ENCODE peak calls at places on chromosomes 4 and X, in six cellular contexts. L, M, V, N, K and H are unnamed samples.

GRCh38 chr4:1329408-1330371 is 17.3 kb upstream of the UVSSA start:
- DNase-seq in L (no peak), M (no peak), V (no peak), N (no peak), K (no peak), H (no peak)

GRCh38 chrX:39331062-39331704 is 529.9 kb downstream of the MID1IP1 start:
- DNase-seq in L (no peak), M (no peak), V (no peak), N (no peak), K (no peak), H (peak; percentile 63)

GRCh38 chr4:80592950-80593349 is 257.4 kb downstream of the CFAP299 start:
- DNase-seq in L (no peak), M (no peak), V (no peak), N (no peak), K (no peak), H (peak; percentile 4)

GRCh38 chr4:144575181-144575580 is 70.8 kb upstream of the HHIP start:
- DNase-seq in L (peak; percentile 48), M (no peak), V (no peak), N (no peak), K (no peak), H (peak; percentile 8)

GRCh38 chrX:74372272-74372671 is 49.0 kb upstream of the SLC16A2 start:
- DNase-seq in L (no peak), M (no peak), V (no peak), N (no peak), K (no peak), H (no peak)

GRCh38 chr4:47425628-47426027 is 37.9 kb downstream of the COMMD8 start:
- DNase-seq in L (no peak), M (no peak), V (no peak), N (no peak), K (no peak), H (no peak)

GRCh38 chr4:79652232-79652631 is 244.2 kb upstream of the GK2 start:
- DNase-seq in L (no peak), M (no peak), V (no peak), N (peak; percentile 38), K (no peak), H (no peak)

GRCh38 chr4:78247541-78248285 is 190.6 kb downstream of the FRAS1 start:
- DNase-seq in L (no peak), M (no peak), V (no peak), N (no peak), K (no peak), H (no peak)

GRCh38 chr4:144666539-144667175 is 20.7 kb downstream of the HHIP start:
- DNase-seq in L (no peak), M (no peak), V (no peak), N (no peak), K (no peak), H (no peak)

GRCh38 chrX:84168574-84168973 is 19.4 kb downstream of the RPS6KA6 start:
- DNase-seq in L (no peak), M (no peak), V (no peak), N (no peak), K (no peak), H (no peak)

GRCh38 chr4:154529737-154530136 is 20.5 kb downstream of the PLRG1 start:
- DNase-seq in L (no peak), M (no peak), V (no peak), N (no peak), K (no peak), H (no peak)

GRCh38 chrX:152926279-152926678 is 28.4 kb downstream of the ZNF185 start:
- DNase-seq in L (peak; percentile 18), M (no peak), V (peak; percentile 16), N (peak; percentile 81), K (peak; percentile 72), H (peak; percentile 82)

GRCh38 chr4:82748781-82749504 is 49.7 kb downstream of the SCD5 start:
- DNase-seq in L (no peak), M (no peak), V (no peak), N (no peak), K (no peak), H (no peak)

GRCh38 chrX:100615015-100615414 is 21.6 kb downstream of the TSPAN6 start:
- DNase-seq in L (peak; percentile 15), M (peak; percentile 6), V (peak; percentile 48), N (peak; percentile 24), K (no peak), H (peak; percentile 3)

GRCh38 chrX:15299945-15300851 is 15.2 kb downstream of the ASB11 start:
- DNase-seq in L (no peak), M (no peak), V (no peak), N (peak; percentile 17), K (no peak), H (peak; percentile 27)

GRCh38 chr4:127698789-127699200 is 31.4 kb upstream of the SLC25A31 start:
- DNase-seq in L (no peak), M (no peak), V (no peak), N (no peak), K (no peak), H (peak; percentile 70)

GRCh38 chrX:106300656-106301055 is 132.6 kb downstream of the PWWP3B start:
- DNase-seq in L (no peak), M (no peak), V (no peak), N (no peak), K (no peak), H (no peak)

GRCh38 chr4:109576462-109576861 is 16.4 kb downstream of the MCUB start:
- DNase-seq in L (no peak), M (no peak), V (no peak), N (no peak), K (no peak), H (peak; percentile 61)

GRCh38 chr4:53507671-53508286 is 83.5 kb downstream of the LNX1 start:
- DNase-seq in L (peak; percentile 43), M (peak; percentile 64), V (no peak), N (peak; percentile 6), K (no peak), H (no peak)

GRCh38 chr4:66284991-66285451 is 614.7 kb upstream of the EPHA5 start:
- DNase-seq in L (no peak), M (no peak), V (no peak), N (no peak), K (no peak), H (no peak)

GRCh38 chr4:123785515-123785914 is 388.9 kb downstream of the SPRY1 start:
- DNase-seq in L (peak; percentile 46), M (peak; percentile 49), V (peak; percentile 55), N (peak; percentile 47), K (peak; percentile 77), H (no peak)

GRCh38 chrX:13835825-13836224 is 18.9 kb upstream of the GPM6B start:
- DNase-seq in L (no peak), M (no peak), V (no peak), N (no peak), K (no peak), H (no peak)

GRCh38 chr4:40587826-40588225 is 41.8 kb downstream of the RBM47 start:
- DNase-seq in L (no peak), M (no peak), V (no peak), N (peak; percentile 37), K (no peak), H (peak; percentile 73)

GRCh38 chr4:112075129-112075753 is 70.0 kb upstream of the FAM241A start:
- DNase-seq in L (peak; percentile 39), M (no peak), V (no peak), N (peak; percentile 28), K (no peak), H (peak; percentile 55)

GRCh38 chr4:6620296-6620695 is 20.2 kb upstream of the MRFAP1 start:
- DNase-seq in L (no peak), M (no peak), V (no peak), N (no peak), K (no peak), H (no peak)

GRCh38 chr4:6622744-6623143 is 17.7 kb upstream of the MRFAP1 start:
- DNase-seq in L (no peak), M (no peak), V (no peak), N (no peak), K (no peak), H (no peak)

GRCh38 chr4:6621556-6621927 is 18.9 kb upstream of the MRFAP1 start:
- DNase-seq in L (no peak), M (no peak), V (no peak), N (no peak), K (no peak), H (no peak)

GRCh38 chr4:6619466-6620255 is 20.8 kb upstream of the MRFAP1 start:
- DNase-seq in L (no peak), M (no peak), V (no peak), N (no peak), K (no peak), H (no peak)

GRCh38 chr4:6620891-6621555 is 19.5 kb upstream of the MRFAP1 start:
- DNase-seq in L (no peak), M (no peak), V (no peak), N (no peak), K (no peak), H (no peak)
- TF ChIP-seq CTCF in L (no peak), M (no peak), V (no peak), N (no peak), K (no peak), H (no peak)

DNA sequence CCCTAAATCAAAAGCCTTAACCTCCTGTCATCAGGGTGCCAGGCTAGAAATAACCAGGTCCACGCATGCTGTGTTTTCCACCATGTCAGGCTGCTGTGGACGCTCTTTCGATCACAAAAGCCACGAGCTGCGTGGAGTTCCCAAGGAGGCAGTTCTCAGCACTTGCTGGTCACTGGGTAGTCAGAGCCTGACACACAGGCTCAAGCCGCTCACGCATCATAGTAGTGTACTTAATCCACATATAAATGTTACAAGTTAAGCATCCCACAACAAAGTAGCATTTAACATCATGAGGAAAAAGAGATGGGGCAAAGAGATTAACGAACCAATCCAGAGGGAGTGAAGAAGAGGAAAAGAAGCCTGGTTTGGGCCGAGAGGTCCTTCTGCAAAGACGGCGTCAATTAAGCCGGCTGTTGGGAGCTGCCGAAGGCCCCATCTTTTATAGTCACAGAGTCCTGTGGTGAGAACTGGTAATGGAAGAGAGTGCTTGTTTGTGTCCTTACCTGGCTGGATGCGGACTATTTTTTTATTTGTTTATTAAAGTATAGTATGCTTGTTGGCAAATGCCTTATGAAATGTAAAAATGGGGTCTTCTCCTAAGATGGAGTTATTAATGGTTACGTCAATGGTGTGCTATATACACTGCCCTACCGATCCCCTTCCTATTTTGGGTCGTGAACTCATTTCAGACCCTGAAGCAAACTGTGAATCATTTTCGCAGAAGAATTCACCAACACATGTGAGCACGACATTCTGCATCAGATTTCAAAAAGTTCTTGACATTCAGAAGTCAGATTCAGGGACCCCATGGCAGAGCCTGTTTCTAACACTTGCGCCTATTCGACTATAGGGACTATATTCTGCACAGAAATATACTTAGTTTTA is 675 bp downstream of the PRIMPOL start:
- DNase-seq in L (peak; percentile 33), M (peak; percentile 15), V (no peak), N (peak; percentile 24), K (no peak), H (peak; percentile 57)
- TF ChIP-seq POLR2A in L (no peak), M (no peak), V (no peak), N (no peak), K (no peak), H (no peak)

DNA sequence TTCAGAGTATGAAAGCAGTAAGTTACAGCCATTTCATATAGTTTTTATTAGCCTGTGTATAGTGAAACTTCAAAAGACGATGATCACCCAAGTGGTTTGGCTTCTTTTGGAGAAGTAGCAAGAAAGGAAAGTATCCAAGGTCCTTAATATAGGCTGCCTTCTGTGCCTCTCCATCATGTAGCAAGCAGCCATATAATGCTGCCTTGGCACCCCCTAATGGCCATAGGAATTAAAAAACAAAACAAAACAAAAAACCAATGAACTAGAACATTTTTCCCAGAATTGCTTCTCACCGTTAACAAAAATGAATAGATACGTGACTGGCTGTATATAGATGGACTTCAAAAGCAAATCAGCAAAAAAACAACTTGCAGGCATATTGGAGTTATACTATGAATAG is 18.9 kb downstream of the LAMP2 start:
- DNase-seq in L (no peak), M (no peak), V (no peak), N (no peak), K (no peak), H (peak; percentile 41)
- TF ChIP-seq CTCF in L (no peak), M (peak; percentile 10), V (no peak), N (no peak), K (no peak), H (no peak)

GRCh38 chr4:2411786-2412510 is 6.5 kb downstream of the ZFYVE28 start:
- DNase-seq in L (no peak), M (no peak), V (no peak), N (no peak), K (no peak), H (no peak)
- TF ChIP-seq POLR2A in L (no peak), M (no peak), V (no peak), N (no peak), K (no peak), H (no peak)